ENCODE peak calls at places on chromosomes 2 and 18, in four cellular contexts. O is K562, Y is GM12878, T is GM12891. U is an unnamed sample.

GRCh38 chr18:22346342-22346967 is 71.3 kb downstream of the CTAGE1 start:
- DNase-seq in O (no peak), Y (no peak), T (no peak), U (no peak)

GRCh38 chr2:109222422-109222821 is 93.4 kb downstream of the SH3RF3 start:
- DNase-seq in O (no peak), Y (no peak), T (no peak), U (no peak)

GRCh38 chr2:201363857-201364560 is 6.9 kb upstream of the FLACC1 start:
- DNase-seq in O (peak; percentile 18), Y (peak; percentile 30), T (no peak), U (peak; percentile 28)

GRCh38 chr2:12665334-12665733 is 51.4 kb upstream of the TRIB2 start:
- DNase-seq in O (no peak), Y (no peak), T (no peak), U (no peak)

GRCh38 chr18:35553300-35553699 is 28.2 kb upstream of the GALNT1 start:
- DNase-seq in O (no peak), Y (no peak), T (no peak), U (no peak)

GRCh38 chr2:12684471-12684936 is 32.2 kb upstream of the TRIB2 start:
- DNase-seq in O (no peak), Y (no peak), T (no peak), U (no peak)

GRCh38 chr2:165401285-165401852 is 68.1 kb upstream of the CSRNP3 start:
- DNase-seq in O (peak; percentile 8), Y (peak; percentile 9), T (no peak), U (peak; percentile 30)

GRCh38 chr2:132751838-132752237 is 81.8 kb upstream of the LYPD1 start:
- DNase-seq in O (no peak), Y (no peak), T (no peak), U (no peak)

GRCh38 chr2:100062315-100062714 is 80.1 kb downstream of the AFF3 start:
- DNase-seq in O (no peak), Y (no peak), T (no peak), U (peak; percentile 32)

GRCh38 chr2:11156396-11157075 is 1.3 kb downstream of the SLC66A3 start:
- DNase-seq in O (no peak), Y (no peak), T (no peak), U (no peak)

GRCh38 chr18:48186861-48187260 is 222.3 kb downstream of the ZBTB7C start:
- DNase-seq in O (no peak), Y (no peak), T (no peak), U (no peak)

GRCh38 chr2:40415391-40415790 is 36.5 kb downstream of the SLC8A1 start:
- DNase-seq in O (no peak), Y (no peak), T (no peak), U (no peak)
- TF ChIP-seq SPI1 in O (no peak), Y (no peak), T (no peak), U (no peak)

DNA sequence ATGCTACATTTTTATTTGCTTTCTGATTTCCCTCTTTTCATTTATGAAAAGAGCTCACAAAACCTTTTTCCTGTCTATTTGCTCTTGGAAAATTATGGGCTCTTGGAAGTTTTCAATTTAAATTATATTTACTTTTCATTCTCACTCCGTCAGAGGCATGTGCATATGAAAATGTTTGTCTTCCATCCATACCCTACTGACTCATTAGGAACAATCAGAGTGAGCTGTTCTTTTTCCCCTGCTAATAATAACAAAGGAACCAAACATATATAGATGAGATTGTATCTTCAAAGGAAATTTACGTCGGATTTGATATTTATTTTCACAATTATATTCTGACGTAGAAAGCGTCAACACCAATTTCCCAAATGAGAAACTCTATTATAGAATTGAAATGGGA is 1101.2 kb downstream of the TSN start:
- DNase-seq in O (no peak), Y (no peak), T (no peak), U (no peak)
- TF ChIP-seq SPI1 in O (no peak), Y (no peak), T (no peak), U (no peak)

DNA sequence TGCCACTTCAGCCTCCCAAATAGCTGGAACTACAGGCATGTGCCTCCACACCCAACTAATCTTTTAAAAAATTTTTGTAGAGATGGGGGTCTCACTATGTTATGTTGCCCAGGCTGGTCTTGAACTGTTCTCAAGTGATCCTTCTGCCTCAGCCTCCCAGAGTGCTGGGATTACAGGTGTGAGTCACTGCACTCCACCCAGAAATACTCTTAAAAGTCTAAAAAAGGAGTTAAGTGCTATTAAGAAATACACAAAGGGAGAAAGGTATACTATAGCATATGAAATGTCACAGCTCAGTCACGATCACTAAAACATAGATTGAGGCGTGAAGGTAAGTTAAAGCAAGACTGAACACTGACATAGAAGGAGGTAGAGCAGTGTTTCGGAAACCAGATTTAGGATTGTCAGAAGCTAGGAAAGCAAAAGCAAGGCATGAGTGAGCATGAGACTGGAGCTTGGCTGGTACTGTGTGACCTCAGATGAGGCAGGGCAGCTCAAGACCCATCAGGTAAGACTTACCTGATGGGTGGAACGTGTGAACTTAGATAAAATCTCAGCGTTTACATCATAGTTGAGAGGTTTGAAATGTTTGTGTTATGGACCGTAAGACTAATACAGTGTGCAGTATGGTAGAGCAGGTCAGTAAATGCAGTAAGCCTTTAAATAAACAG is 9.2 kb downstream of the CCNYL1 start:
- DNase-seq in O (no peak), Y (no peak), T (no peak), U (no peak)
- TF ChIP-seq SPI1 in O (no peak), Y (no peak), T (no peak), U (no peak)

DNA sequence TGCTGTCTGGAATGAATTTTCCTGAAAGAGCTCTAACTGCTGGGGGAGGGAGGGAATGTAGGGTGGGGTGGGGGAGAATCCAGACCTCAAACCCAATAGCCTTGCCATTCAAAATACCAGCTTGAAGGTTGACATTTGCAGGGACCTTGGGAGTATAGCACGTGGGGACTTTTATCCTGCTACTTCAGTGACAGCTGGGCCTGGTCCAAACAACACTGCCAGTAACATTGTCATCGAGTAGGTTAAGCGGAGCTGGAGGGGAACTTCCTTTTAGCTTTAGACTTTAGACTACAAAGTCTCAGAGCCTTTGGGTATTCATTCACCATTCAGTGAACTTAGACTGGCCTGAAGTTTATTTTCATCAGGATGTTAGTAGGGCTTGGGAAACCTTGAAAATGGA is 248.7 kb downstream of the MEIS1 start:
- DNase-seq in O (no peak), Y (no peak), T (no peak), U (no peak)
- TF ChIP-seq SPI1 in O (no peak), Y (no peak), T (no peak), U (no peak)

GRCh38 chr2:239502430-239503221 is 101.8 kb upstream of the HDAC4 start:
- DNase-seq in O (no peak), Y (no peak), T (no peak), U (no peak)
- TF ChIP-seq SPI1 in O (no peak), Y (no peak), T (no peak), U (no peak)

DNA sequence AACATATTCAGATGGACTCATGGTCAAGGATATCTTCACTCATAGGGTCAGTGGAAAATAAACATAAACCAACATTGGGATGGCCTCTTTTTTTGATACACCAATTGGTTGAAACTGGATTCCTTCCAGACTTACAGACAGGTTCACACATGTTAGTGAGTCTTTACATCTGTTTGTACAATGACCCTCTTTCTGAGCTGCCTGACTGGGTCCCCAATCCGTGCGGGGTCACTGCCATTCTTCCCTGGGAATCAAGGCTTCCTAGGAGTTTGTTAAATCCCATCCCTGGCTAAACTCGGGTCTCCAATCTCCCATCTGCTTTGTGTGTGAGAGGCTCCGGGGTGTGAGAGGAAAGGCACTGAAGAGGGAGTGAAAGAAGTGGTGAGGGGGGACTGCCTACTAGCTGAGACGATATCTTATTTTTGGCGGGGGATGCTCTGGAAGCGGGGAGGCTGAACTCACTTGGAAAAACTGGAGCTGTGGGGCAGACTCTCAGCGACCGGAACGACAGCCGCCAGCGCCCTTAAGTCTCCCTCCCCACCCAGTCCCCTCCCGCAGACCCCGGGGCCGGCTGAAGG is 487 bp downstream of the STARD6 start:
- DNase-seq in O (no peak), Y (no peak), T (no peak), U (peak; percentile 9)
- TF ChIP-seq SPI1 in O (no peak), Y (no peak), T (no peak), U (no peak)